ENCODE peak calls at places on chromosomes 16 and 17, in four cellular contexts. N is HTR-8/SVneo, V is EL, Z is HT1080. F is an unnamed sample.

GRCh38 chr16:31092330-31092729 is 2.3 kb downstream of the VKORC1 start:
- DNase-seq in N (no peak), V (peak; percentile 73), Z (no peak), F (no peak)

GRCh38 chr16:22624759-22625533 is 114.3 kb downstream of the NPIPB5 start:
- DNase-seq in N (no peak), V (no peak), Z (no peak), F (no peak)

GRCh38 chr17:81057079-81057730 is 22.3 kb downstream of the BAIAP2 start:
- DNase-seq in N (no peak), V (no peak), Z (no peak), F (peak; percentile 32)

GRCh38 chr16:11181889-11182279 is 74.1 kb downstream of the SOCS1 start:
- DNase-seq in N (no peak), V (no peak), Z (no peak), F (no peak)

GRCh38 chr17:11813278-11813677 is 184.0 kb downstream of the ZNF18 start:
- DNase-seq in N (no peak), V (no peak), Z (no peak), F (no peak)

GRCh38 chr16:52557236-52557635 is 10.3 kb upstream of the TOX3 start:
- DNase-seq in N (no peak), V (no peak), Z (no peak), F (no peak)

GRCh38 chr17:8056232-8056975 is 17.5 kb downstream of the ALOX15B start:
- DNase-seq in N (no peak), V (peak; percentile 54), Z (peak; percentile 49), F (peak; percentile 70)

GRCh38 chr17:38434178-38434665 is 6.0 kb downstream of the ARHGAP23 start:
- DNase-seq in N (no peak), V (no peak), Z (no peak), F (no peak)

GRCh38 chr17:1368588-1368987 is 31.4 kb downstream of the YWHAE start:
- DNase-seq in N (no peak), V (no peak), Z (no peak), F (no peak)

GRCh38 chr17:48310748-48311213 is 119.2 kb downstream of the SKAP1 start:
- DNase-seq in N (no peak), V (no peak), Z (no peak), F (no peak)

GRCh38 chr17:37737971-37738370 is 6.9 kb downstream of the HNF1B start:
- DNase-seq in N (peak; percentile 60), V (peak; percentile 67), Z (peak; percentile 13), F (no peak)

GRCh38 chr16:11252482-11252931 is 3.5 kb downstream of the SOCS1 start:
- DNase-seq in N (no peak), V (no peak), Z (no peak), F (no peak)

GRCh38 chr17:67565068-67565467 is 152.7 kb upstream of the NOL11 start:
- DNase-seq in N (no peak), V (no peak), Z (no peak), F (no peak)

GRCh38 chr16:84368327-84368996 is at the start of gene ATP2C2:
- DNase-seq in N (no peak), V (no peak), Z (no peak), F (no peak)

GRCh38 chr17:70375813-70376448 is 206.6 kb downstream of the KCNJ2 start:
- DNase-seq in N (no peak), V (no peak), Z (no peak), F (no peak)